ENCODE peak calls at places on chromosomes 11 and 22, in four cellular contexts. V, X, I and Z are unnamed samples. For H3K4me1, the result is how much of the 10 kb centered on the place peaks cover.

GRCh38 chr11:5488385-5488784 is at the start of gene OR52D1:
- DNase-seq in V (no peak), I (no peak), X (no peak), Z (no peak)

GRCh38 chr22:19287889-19288288 is 3.6 kb downstream of the CLTCL1 start:
- DNase-seq in V (no peak), I (no peak), X (no peak), Z (no peak)

GRCh38 chr11:20014067-20014402 is 146.2 kb downstream of the DBX1 start:
- DNase-seq in I (no peak), X (no peak), V (no peak), Z (no peak)

GRCh38 chr11:68724293-68724692 is 27.0 kb downstream of the TESMIN start:
- DNase-seq in I (no peak), X (no peak), V (no peak), Z (no peak)

GRCh38 chr11:31620434-31620833 is 110.9 kb downstream of the ELP4 start:
- DNase-seq in I (no peak), X (no peak), V (no peak), Z (no peak)

GRCh38 chr22:49793871-49794270 is 33.8 kb downstream of the BRD1 start:
- DNase-seq in X (no peak), V (no peak), I (no peak), Z (peak)

GRCh38 chr22:49951001-49951677 is 9.4 kb upstream of the PIM3 start:
- DNase-seq in I (peak), V (no peak), X (peak), Z (no peak)

GRCh38 chr11:71453911-71454304 is 905 bp downstream of the NADSYN1 start:
- DNase-seq in V (no peak), I (no peak), X (no peak), Z (no peak)

GRCh38 chr11:121352301-121352891 is 59.8 kb downstream of the SC5D start:
- DNase-seq in I (no peak), V (peak), X (no peak), Z (no peak)

GRCh38 chr11:114799524-114799923 is 121.2 kb downstream of the NXPE2 start:
- DNase-seq in X (no peak), I (no peak), V (no peak), Z (no peak)

GRCh38 chr22:40415531-40416266 is 45.3 kb downstream of the SGSM3 start:
- DNase-seq in X (no peak), V (no peak), I (peak), Z (peak)

GRCh38 chr22:40416636-40417035 is 46.2 kb downstream of the SGSM3 start:
- DNase-seq in V (no peak), X (no peak), I (no peak), Z (no peak)

GRCh38 chr22:40417881-40418280 is 47.5 kb downstream of the SGSM3 start:
- DNase-seq in X (no peak), I (no peak), V (no peak), Z (no peak)

GRCh38 chr22:40416267-40416570 is 45.8 kb downstream of the SGSM3 start:
- DNase-seq in X (no peak), I (no peak), V (no peak), Z (no peak)

GRCh38 chr22:40417041-40417440 is 46.6 kb downstream of the SGSM3 start:
- DNase-seq in V (no peak), I (no peak), X (no peak), Z (no peak)
- H3K4me1 ChIP-seq in V (under half), I (under half), X (under half), Z (under half)

GRCh38 chr11:73143126-73143838 is 1.2 kb upstream of the FCHSD2 start:
- DNase-seq in X (no peak), I (no peak), V (no peak), Z (no peak)

GRCh38 chr11:73149105-73149504 is 7.0 kb upstream of the FCHSD2 start:
- DNase-seq in X (no peak), V (no peak), I (no peak), Z (no peak)

GRCh38 chr11:73142128-73142377 is at the start of gene FCHSD2:
- DNase-seq in X (no peak), I (no peak), V (no peak), Z (no peak)

GRCh38 chr11:73147771-73148681 is 5.9 kb upstream of the FCHSD2 start:
- DNase-seq in I (no peak), V (no peak), X (no peak), Z (peak)

GRCh38 chr11:73145986-73146575 is 4.0 kb upstream of the FCHSD2 start:
- DNase-seq in I (no peak), X (peak), V (no peak), Z (no peak)
- H3K4me1 ChIP-seq in I (under half), X (half or more), V (under half), Z (under half)

GRCh38 chr11:926341-926916 is 759 bp downstream of the AP2A2 start:
- DNase-seq in V (peak), X (no peak), I (peak), Z (peak)
- H3K4me1 ChIP-seq in V (under half), X (half or more), I (under half), Z (under half)

GRCh38 chr22:46511391-46512370 is 25.7 kb downstream of the CELSR1 start:
- DNase-seq in I (no peak), V (no peak), X (no peak), Z (no peak)
- H3K4me1 ChIP-seq in I (under half), V (under half), X (under half), Z (under half)

DNA sequence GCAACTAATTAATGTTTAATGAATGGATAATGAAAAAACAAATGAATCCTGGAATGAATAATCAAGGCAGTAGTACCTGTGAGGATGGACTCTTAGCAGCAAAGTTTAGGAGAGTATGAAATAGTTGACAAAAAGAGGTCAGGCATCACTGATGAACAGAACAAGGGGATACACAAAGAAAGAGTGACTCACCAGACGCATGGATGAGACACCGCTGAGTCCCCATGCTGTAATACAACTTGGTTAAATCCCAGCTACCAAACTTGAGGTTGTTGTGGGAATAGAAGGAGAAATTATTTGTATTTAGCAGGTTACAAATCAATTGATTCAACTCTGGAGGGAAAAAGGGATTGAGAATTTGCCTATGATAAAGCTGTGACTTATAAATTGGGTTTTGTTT is 976.9 kb upstream of the TENM4 start:
- DNase-seq in V (no peak), X (no peak), I (no peak), Z (no peak)
- H3K4me1 ChIP-seq in V (under half), X (under half), I (under half), Z (under half)

GRCh38 chr22:17919276-17920144 is 104.9 kb downstream of the MICAL3 start:
- DNase-seq in X (no peak), I (no peak), V (no peak), Z (peak)

GRCh38 chr22:17920145-17920605 is 104.2 kb downstream of the MICAL3 start:
- DNase-seq in I (peak), V (no peak), X (peak), Z (peak)

GRCh38 chr22:17921871-17922821 is 102.2 kb downstream of the MICAL3 start:
- DNase-seq in X (no peak), I (peak), V (no peak), Z (peak)

GRCh38 chr22:17922925-17923898 is 101.1 kb downstream of the MICAL3 start:
- DNase-seq in X (no peak), V (no peak), I (no peak), Z (no peak)

GRCh38 chr22:17920992-17921650 is 103.2 kb downstream of the MICAL3 start:
- DNase-seq in X (no peak), V (no peak), I (no peak), Z (no peak)
- H3K4me1 ChIP-seq in X (half or more), V (under half), I (under half), Z (half or more)

DNA sequence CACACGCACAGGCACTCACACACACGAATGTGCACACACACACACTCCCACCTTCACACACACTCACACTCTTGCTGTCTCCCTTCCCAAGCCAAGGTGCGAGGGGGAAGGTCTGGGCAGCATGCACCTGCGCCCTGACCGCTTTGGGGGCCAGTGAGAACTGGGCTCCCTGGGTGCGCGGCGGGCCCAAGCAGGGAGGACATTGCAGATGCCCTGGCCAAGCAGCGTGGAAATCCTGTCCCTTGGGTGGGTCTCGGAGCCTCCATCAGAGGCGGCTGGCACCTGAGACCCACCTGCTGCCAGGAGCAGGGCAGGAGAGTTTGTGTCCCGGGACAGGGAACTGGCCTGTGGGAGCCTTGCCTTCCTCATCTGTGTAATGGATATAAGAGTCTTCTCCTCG is 3.3 kb downstream of the CD81 start:
- DNase-seq in I (no peak), V (no peak), X (no peak), Z (no peak)
- H3K4me1 ChIP-seq in I (half or more), V (half or more), X (half or more), Z (half or more)

DNA sequence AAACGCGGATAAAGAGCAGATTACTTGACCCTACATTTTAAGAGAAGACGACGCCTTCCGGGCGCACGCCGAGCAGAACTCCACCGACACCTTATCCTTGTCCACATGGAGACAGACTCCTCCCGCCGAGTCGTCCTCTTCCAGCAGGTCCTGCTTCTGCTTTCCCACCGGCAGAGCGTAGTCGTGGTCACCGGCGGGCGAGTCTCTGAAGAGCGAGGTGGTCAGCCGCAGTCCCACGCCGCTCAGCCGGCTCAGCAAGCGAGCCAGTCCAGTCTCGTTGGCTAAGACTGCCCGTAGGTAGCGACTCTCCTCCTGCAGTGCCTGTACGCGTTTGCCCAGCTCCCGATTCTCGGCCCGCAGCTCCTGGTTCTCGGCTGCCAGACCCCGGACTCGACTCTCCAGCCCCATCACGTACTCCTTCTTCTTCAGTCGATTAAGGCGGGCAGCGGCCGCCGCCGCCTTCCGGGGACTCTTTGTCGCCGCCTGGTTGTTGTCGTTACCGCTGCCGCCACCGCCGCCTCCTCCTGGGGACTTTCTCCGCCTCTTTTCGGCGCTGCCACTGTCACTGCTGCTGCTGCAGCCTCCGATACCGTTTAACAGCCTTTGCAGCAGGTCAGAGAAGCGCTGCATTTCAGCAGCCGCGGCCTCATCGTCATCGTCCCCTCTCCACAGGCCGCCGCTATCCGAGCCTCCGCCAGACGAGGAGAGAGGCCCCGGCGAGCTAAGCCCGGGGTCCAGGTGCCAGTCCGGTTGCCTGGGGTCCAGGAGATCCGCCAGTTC is 958 bp downstream of the CREBZF start:
- DNase-seq in I (peak), V (peak), X (peak), Z (peak)
- H3K4me1 ChIP-seq in I (under half), V (under half), X (half or more), Z (under half)

DNA sequence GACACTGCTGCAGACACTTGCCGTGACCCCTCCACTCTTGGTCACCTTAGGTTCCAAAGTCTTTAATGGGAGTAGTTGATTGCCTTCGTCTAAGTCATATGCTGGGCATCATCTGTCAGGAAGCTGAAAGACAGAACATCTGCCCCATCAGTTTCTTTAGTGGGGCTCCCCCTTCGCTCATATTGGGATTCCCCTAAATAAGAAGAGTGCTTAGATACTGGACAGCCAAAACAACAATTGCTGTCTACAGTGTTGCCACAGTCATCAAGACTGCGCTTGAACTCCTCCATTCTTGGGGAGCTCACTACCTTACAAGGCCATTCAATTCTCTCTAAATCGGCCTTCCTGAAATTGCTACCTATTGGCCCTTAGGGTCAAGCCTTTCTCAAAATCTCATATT is 58.5 kb downstream of the UBASH3B start:
- DNase-seq in X (no peak), I (no peak), V (no peak), Z (no peak)
- H3K4me1 ChIP-seq in X (under half), I (under half), V (under half), Z (under half)